ENCODE peak calls at places on chromosome 1, in eight cellular contexts. One of them, this sample, is unnamed.

GRCh38 chr1:8165595-8166360 is 139.7 kb upstream of the ERRFI1 start:
- DNase-seq in CD8-positive, alpha-beta memory T cell: no peak
- DNase-seq in fibroblast of lung: no peak
- DNase-seq in IMR-90: no peak
- DNase-seq in spleen: no peak
- DNase-seq in ascending aorta: no peak
- DNase-seq in cardiac fibroblast: no peak
- DNase-seq in H1: no peak
- DNase-seq in this sample: no peak

GRCh38 chr1:175193339-175193950 is 869 bp upstream of the KIAA0040 start:
- DNase-seq in CD8-positive, alpha-beta memory T cell: no peak
- DNase-seq in fibroblast of lung: no peak
- DNase-seq in IMR-90: no peak
- DNase-seq in spleen: no peak
- DNase-seq in ascending aorta: no peak
- DNase-seq in cardiac fibroblast: peak
- DNase-seq in H1: no peak
- DNase-seq in this sample: no peak

GRCh38 chr1:206693029-206693428 is 8.3 kb downstream of the MAPKAPK2 start:
- DNase-seq in CD8-positive, alpha-beta memory T cell: no peak
- DNase-seq in fibroblast of lung: peak
- DNase-seq in IMR-90: peak
- DNase-seq in spleen: no peak
- DNase-seq in ascending aorta: peak
- DNase-seq in cardiac fibroblast: peak
- DNase-seq in H1: no peak
- DNase-seq in this sample: peak

GRCh38 chr1:92085727-92086126 is 5.6 kb downstream of the BTBD8 start:
- DNase-seq in CD8-positive, alpha-beta memory T cell: no peak
- DNase-seq in fibroblast of lung: no peak
- DNase-seq in IMR-90: no peak
- DNase-seq in spleen: no peak
- DNase-seq in ascending aorta: no peak
- DNase-seq in cardiac fibroblast: peak
- DNase-seq in H1: no peak
- DNase-seq in this sample: no peak

GRCh38 chr1:54593571-54594160 is 29.7 kb downstream of the FAM151A start:
- DNase-seq in CD8-positive, alpha-beta memory T cell: no peak
- DNase-seq in fibroblast of lung: no peak
- DNase-seq in IMR-90: no peak
- DNase-seq in spleen: peak
- DNase-seq in ascending aorta: no peak
- DNase-seq in cardiac fibroblast: no peak
- DNase-seq in H1: no peak
- DNase-seq in this sample: no peak

GRCh38 chr1:154940213-154940879 is 3.8 kb upstream of the PMVK start:
- DNase-seq in CD8-positive, alpha-beta memory T cell: no peak
- DNase-seq in fibroblast of lung: no peak
- DNase-seq in IMR-90: no peak
- DNase-seq in spleen: no peak
- DNase-seq in ascending aorta: no peak
- DNase-seq in cardiac fibroblast: no peak
- DNase-seq in H1: no peak
- DNase-seq in this sample: no peak

GRCh38 chr1:22184892-22185612 is 42.2 kb upstream of the WNT4 start:
- DNase-seq in CD8-positive, alpha-beta memory T cell: peak
- DNase-seq in fibroblast of lung: peak
- DNase-seq in IMR-90: no peak
- DNase-seq in spleen: no peak
- DNase-seq in ascending aorta: no peak
- DNase-seq in cardiac fibroblast: peak
- DNase-seq in H1: peak
- DNase-seq in this sample: peak

GRCh38 chr1:244048566-244049141 is 2.4 kb upstream of the ZBTB18 start:
- DNase-seq in CD8-positive, alpha-beta memory T cell: no peak
- DNase-seq in fibroblast of lung: no peak
- DNase-seq in IMR-90: no peak
- DNase-seq in spleen: peak
- DNase-seq in ascending aorta: no peak
- DNase-seq in cardiac fibroblast: no peak
- DNase-seq in H1: peak
- DNase-seq in this sample: no peak

GRCh38 chr1:66316464-66317155 is 217.3 kb upstream of the SGIP1 start:
- DNase-seq in CD8-positive, alpha-beta memory T cell: no peak
- DNase-seq in fibroblast of lung: no peak
- DNase-seq in IMR-90: peak
- DNase-seq in spleen: no peak
- DNase-seq in ascending aorta: no peak
- DNase-seq in cardiac fibroblast: peak
- DNase-seq in H1: no peak
- DNase-seq in this sample: peak

GRCh38 chr1:185821612-185822385 is 87.6 kb downstream of the HMCN1 start:
- DNase-seq in CD8-positive, alpha-beta memory T cell: no peak
- DNase-seq in fibroblast of lung: no peak
- DNase-seq in IMR-90: no peak
- DNase-seq in spleen: no peak
- DNase-seq in ascending aorta: no peak
- DNase-seq in cardiac fibroblast: no peak
- DNase-seq in H1: no peak
- DNase-seq in this sample: no peak

GRCh38 chr1:66380452-66381212 is 153.3 kb upstream of the SGIP1 start:
- DNase-seq in CD8-positive, alpha-beta memory T cell: no peak
- DNase-seq in fibroblast of lung: no peak
- DNase-seq in IMR-90: no peak
- DNase-seq in spleen: peak
- DNase-seq in ascending aorta: no peak
- DNase-seq in cardiac fibroblast: peak
- DNase-seq in H1: no peak
- DNase-seq in this sample: no peak

GRCh38 chr1:225425211-225425786 is 2.5 kb downstream of the LBR start:
- DNase-seq in CD8-positive, alpha-beta memory T cell: no peak
- DNase-seq in fibroblast of lung: peak
- DNase-seq in IMR-90: peak
- DNase-seq in spleen: no peak
- DNase-seq in ascending aorta: no peak
- DNase-seq in cardiac fibroblast: peak
- DNase-seq in H1: no peak
- DNase-seq in this sample: no peak
- H3K4me3 ChIP-seq in CD8-positive, alpha-beta memory T cell: peak
- H3K4me3 ChIP-seq in fibroblast of lung: no peak
- H3K4me3 ChIP-seq in IMR-90: no peak
- H3K4me3 ChIP-seq in spleen: no peak
- H3K4me3 ChIP-seq in ascending aorta: no peak
- H3K4me3 ChIP-seq in cardiac fibroblast: no peak
- H3K4me3 ChIP-seq in H1: peak
- H3K4me3 ChIP-seq in this sample: no peak

GRCh38 chr1:228273720-228274451 is 66.0 kb downstream of the OBSCN start:
- DNase-seq in CD8-positive, alpha-beta memory T cell: no peak
- DNase-seq in fibroblast of lung: no peak
- DNase-seq in IMR-90: no peak
- DNase-seq in spleen: peak
- DNase-seq in ascending aorta: no peak
- DNase-seq in cardiac fibroblast: no peak
- DNase-seq in H1: no peak
- DNase-seq in this sample: no peak

GRCh38 chr1:228274452-228275153 is 66.8 kb downstream of the OBSCN start:
- DNase-seq in CD8-positive, alpha-beta memory T cell: no peak
- DNase-seq in fibroblast of lung: no peak
- DNase-seq in IMR-90: no peak
- DNase-seq in spleen: peak
- DNase-seq in ascending aorta: no peak
- DNase-seq in cardiac fibroblast: no peak
- DNase-seq in H1: no peak
- DNase-seq in this sample: no peak

GRCh38 chr1:228275435-228276342 is 67.8 kb downstream of the OBSCN start:
- DNase-seq in CD8-positive, alpha-beta memory T cell: peak
- DNase-seq in fibroblast of lung: peak
- DNase-seq in IMR-90: peak
- DNase-seq in spleen: peak
- DNase-seq in ascending aorta: peak
- DNase-seq in cardiac fibroblast: peak
- DNase-seq in H1: peak
- DNase-seq in this sample: peak

GRCh38 chr1:228276361-228276831 is 68.6 kb downstream of the OBSCN start:
- DNase-seq in CD8-positive, alpha-beta memory T cell: no peak
- DNase-seq in fibroblast of lung: peak
- DNase-seq in IMR-90: no peak
- DNase-seq in spleen: no peak
- DNase-seq in ascending aorta: no peak
- DNase-seq in cardiac fibroblast: no peak
- DNase-seq in H1: no peak
- DNase-seq in this sample: no peak

GRCh38 chr1:228275154-228275434 is 67.2 kb downstream of the OBSCN start:
- DNase-seq in CD8-positive, alpha-beta memory T cell: no peak
- DNase-seq in fibroblast of lung: no peak
- DNase-seq in IMR-90: no peak
- DNase-seq in spleen: no peak
- DNase-seq in ascending aorta: no peak
- DNase-seq in cardiac fibroblast: no peak
- DNase-seq in H1: no peak
- DNase-seq in this sample: no peak
- H3K4me3 ChIP-seq in CD8-positive, alpha-beta memory T cell: peak
- H3K4me3 ChIP-seq in fibroblast of lung: peak
- H3K4me3 ChIP-seq in IMR-90: peak
- H3K4me3 ChIP-seq in spleen: peak
- H3K4me3 ChIP-seq in ascending aorta: peak
- H3K4me3 ChIP-seq in cardiac fibroblast: peak
- H3K4me3 ChIP-seq in H1: peak
- H3K4me3 ChIP-seq in this sample: peak

GRCh38 chr1:110344152-110344551 is 5.0 kb downstream of the RBM15 start:
- DNase-seq in CD8-positive, alpha-beta memory T cell: no peak
- DNase-seq in fibroblast of lung: no peak
- DNase-seq in IMR-90: no peak
- DNase-seq in spleen: no peak
- DNase-seq in ascending aorta: no peak
- DNase-seq in cardiac fibroblast: no peak
- DNase-seq in H1: no peak
- DNase-seq in this sample: no peak

GRCh38 chr1:110341146-110341871 is 2.1 kb downstream of the RBM15 start:
- DNase-seq in CD8-positive, alpha-beta memory T cell: no peak
- DNase-seq in fibroblast of lung: no peak
- DNase-seq in IMR-90: no peak
- DNase-seq in spleen: peak
- DNase-seq in ascending aorta: no peak
- DNase-seq in cardiac fibroblast: no peak
- DNase-seq in H1: no peak
- DNase-seq in this sample: no peak

GRCh38 chr1:110343249-110343648 is 4.1 kb downstream of the RBM15 start:
- DNase-seq in CD8-positive, alpha-beta memory T cell: no peak
- DNase-seq in fibroblast of lung: no peak
- DNase-seq in IMR-90: no peak
- DNase-seq in spleen: no peak
- DNase-seq in ascending aorta: no peak
- DNase-seq in cardiac fibroblast: no peak
- DNase-seq in H1: no peak
- DNase-seq in this sample: no peak

GRCh38 chr1:110340207-110340468 is 961 bp downstream of the RBM15 start:
- DNase-seq in CD8-positive, alpha-beta memory T cell: no peak
- DNase-seq in fibroblast of lung: peak
- DNase-seq in IMR-90: no peak
- DNase-seq in spleen: no peak
- DNase-seq in ascending aorta: peak
- DNase-seq in cardiac fibroblast: peak
- DNase-seq in H1: no peak
- DNase-seq in this sample: no peak

DNA sequence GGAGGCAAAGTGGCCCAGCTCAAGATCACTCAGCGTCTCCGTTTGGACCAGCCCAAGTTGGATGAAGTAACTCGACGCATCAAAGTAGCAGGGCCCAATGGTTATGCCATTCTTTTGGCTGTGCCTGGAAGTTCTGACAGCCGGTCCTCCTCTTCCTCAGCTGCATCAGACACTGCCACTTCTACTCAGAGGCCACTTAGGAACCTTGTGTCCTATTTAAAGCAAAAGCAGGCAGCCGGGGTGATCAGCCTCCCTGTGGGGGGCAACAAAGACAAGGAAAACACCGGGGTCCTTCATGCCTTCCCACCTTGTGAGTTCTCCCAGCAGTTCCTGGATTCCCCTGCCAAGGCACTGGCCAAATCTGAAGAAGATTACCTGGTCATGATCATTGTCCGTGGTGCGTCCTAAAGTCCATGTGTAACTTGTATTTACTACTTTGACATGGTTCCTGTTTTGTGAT is 2.7 kb downstream of the RBM15 start:
- DNase-seq in CD8-positive, alpha-beta memory T cell: no peak
- DNase-seq in fibroblast of lung: no peak
- DNase-seq in IMR-90: no peak
- DNase-seq in spleen: no peak
- DNase-seq in ascending aorta: no peak
- DNase-seq in cardiac fibroblast: no peak
- DNase-seq in H1: no peak
- DNase-seq in this sample: no peak
- H3K4me3 ChIP-seq in CD8-positive, alpha-beta memory T cell: peak
- H3K4me3 ChIP-seq in fibroblast of lung: peak
- H3K4me3 ChIP-seq in IMR-90: peak
- H3K4me3 ChIP-seq in spleen: peak
- H3K4me3 ChIP-seq in ascending aorta: peak
- H3K4me3 ChIP-seq in cardiac fibroblast: peak
- H3K4me3 ChIP-seq in H1: peak
- H3K4me3 ChIP-seq in this sample: peak

GRCh38 chr1:33119050-33119449 is 38.1 kb downstream of the AZIN2 start:
- DNase-seq in CD8-positive, alpha-beta memory T cell: no peak
- DNase-seq in fibroblast of lung: no peak
- DNase-seq in IMR-90: no peak
- DNase-seq in spleen: no peak
- DNase-seq in ascending aorta: peak
- DNase-seq in cardiac fibroblast: no peak
- DNase-seq in H1: no peak
- DNase-seq in this sample: no peak

GRCh38 chr1:33117440-33118085 is 36.6 kb downstream of the AZIN2 start:
- DNase-seq in CD8-positive, alpha-beta memory T cell: no peak
- DNase-seq in fibroblast of lung: no peak
- DNase-seq in IMR-90: no peak
- DNase-seq in spleen: no peak
- DNase-seq in ascending aorta: peak
- DNase-seq in cardiac fibroblast: no peak
- DNase-seq in H1: peak
- DNase-seq in this sample: no peak

GRCh38 chr1:33119532-33120217 is 38.7 kb downstream of the AZIN2 start:
- DNase-seq in CD8-positive, alpha-beta memory T cell: no peak
- DNase-seq in fibroblast of lung: peak
- DNase-seq in IMR-90: peak
- DNase-seq in spleen: no peak
- DNase-seq in ascending aorta: peak
- DNase-seq in cardiac fibroblast: no peak
- DNase-seq in H1: peak
- DNase-seq in this sample: no peak

GRCh38 chr1:33120436-33121231 is 39.7 kb downstream of the AZIN2 start:
- DNase-seq in CD8-positive, alpha-beta memory T cell: no peak
- DNase-seq in fibroblast of lung: peak
- DNase-seq in IMR-90: peak
- DNase-seq in spleen: no peak
- DNase-seq in ascending aorta: peak
- DNase-seq in cardiac fibroblast: no peak
- DNase-seq in H1: peak
- DNase-seq in this sample: no peak

DNA sequence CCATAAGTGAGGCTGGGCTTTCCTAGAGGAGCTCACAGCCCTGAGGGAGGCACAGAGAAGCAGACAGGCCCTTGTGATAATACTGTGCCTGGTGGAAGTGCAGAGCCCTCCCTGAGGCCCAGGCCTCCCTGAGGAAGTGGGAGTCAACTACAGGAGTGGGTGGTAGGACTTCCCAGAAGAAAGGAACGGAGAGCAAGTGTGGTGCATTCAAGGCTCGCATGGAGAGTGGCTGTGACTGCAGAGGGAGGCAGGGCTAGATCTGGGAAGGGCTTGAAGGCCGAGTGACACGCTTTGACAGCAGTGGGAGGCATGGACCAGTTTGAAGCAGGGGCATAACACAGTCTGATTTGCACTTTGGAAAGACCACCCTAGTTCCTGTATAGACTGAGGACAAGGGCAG is 37.3 kb downstream of the AZIN2 start:
- DNase-seq in CD8-positive, alpha-beta memory T cell: no peak
- DNase-seq in fibroblast of lung: no peak
- DNase-seq in IMR-90: no peak
- DNase-seq in spleen: no peak
- DNase-seq in ascending aorta: peak
- DNase-seq in cardiac fibroblast: no peak
- DNase-seq in H1: no peak
- DNase-seq in this sample: no peak
- H3K4me3 ChIP-seq in CD8-positive, alpha-beta memory T cell: no peak
- H3K4me3 ChIP-seq in fibroblast of lung: no peak
- H3K4me3 ChIP-seq in IMR-90: no peak
- H3K4me3 ChIP-seq in spleen: no peak
- H3K4me3 ChIP-seq in ascending aorta: no peak
- H3K4me3 ChIP-seq in cardiac fibroblast: no peak
- H3K4me3 ChIP-seq in H1: no peak
- H3K4me3 ChIP-seq in this sample: no peak